ENCODE peak calls at places on chromosomes 3 and 15, in five cellular contexts. One of them, this sample, is unnamed.

GRCh38 chr15:71443538-71443937 is 328.3 kb downstream of the THSD4 start:
- DNase-seq in activated gamma-delta T cell treated with anti-CD3 and anti-CD28 coated beads, Interleukin-2, amount 50 U/mL, for 16 hours: peak
- DNase-seq in NCI-H1105 treated with DMSO at 0.1 percent for 48 hours: peak
- DNase-seq in EL: peak
- DNase-seq in NT2/D1: no peak
- DNase-seq in this sample: peak

GRCh38 chr3:194575484-194576210 is 57.6 kb downstream of the TMEM44 start:
- DNase-seq in activated gamma-delta T cell treated with anti-CD3 and anti-CD28 coated beads, Interleukin-2, amount 50 U/mL, for 16 hours: no peak
- DNase-seq in NCI-H1105 treated with DMSO at 0.1 percent for 48 hours: no peak
- DNase-seq in EL: peak
- DNase-seq in NT2/D1: no peak
- DNase-seq in this sample: no peak

GRCh38 chr3:37731895-37732294 is 129.8 kb upstream of the CTDSPL start:
- DNase-seq in activated gamma-delta T cell treated with anti-CD3 and anti-CD28 coated beads, Interleukin-2, amount 50 U/mL, for 16 hours: no peak
- DNase-seq in NCI-H1105 treated with DMSO at 0.1 percent for 48 hours: no peak
- DNase-seq in EL: no peak
- DNase-seq in NT2/D1: no peak
- DNase-seq in this sample: no peak

GRCh38 chr3:155981669-155982068 is 111.2 kb downstream of the GMPS start:
- DNase-seq in activated gamma-delta T cell treated with anti-CD3 and anti-CD28 coated beads, Interleukin-2, amount 50 U/mL, for 16 hours: no peak
- DNase-seq in NCI-H1105 treated with DMSO at 0.1 percent for 48 hours: no peak
- DNase-seq in EL: peak
- DNase-seq in NT2/D1: no peak
- DNase-seq in this sample: no peak

GRCh38 chr3:36220189-36220588 is 160.1 kb upstream of the STAC start:
- DNase-seq in activated gamma-delta T cell treated with anti-CD3 and anti-CD28 coated beads, Interleukin-2, amount 50 U/mL, for 16 hours: no peak
- DNase-seq in NCI-H1105 treated with DMSO at 0.1 percent for 48 hours: no peak
- DNase-seq in EL: no peak
- DNase-seq in NT2/D1: no peak
- DNase-seq in this sample: no peak

GRCh38 chr3:195196266-195196665 is 74.7 kb downstream of the XXYLT1 start:
- DNase-seq in activated gamma-delta T cell treated with anti-CD3 and anti-CD28 coated beads, Interleukin-2, amount 50 U/mL, for 16 hours: no peak
- DNase-seq in NCI-H1105 treated with DMSO at 0.1 percent for 48 hours: no peak
- DNase-seq in EL: peak
- DNase-seq in NT2/D1: no peak
- DNase-seq in this sample: no peak

GRCh38 chr15:35998637-35999036 is 452.7 kb upstream of the DPH6 start:
- DNase-seq in activated gamma-delta T cell treated with anti-CD3 and anti-CD28 coated beads, Interleukin-2, amount 50 U/mL, for 16 hours: no peak
- DNase-seq in NCI-H1105 treated with DMSO at 0.1 percent for 48 hours: no peak
- DNase-seq in EL: no peak
- DNase-seq in NT2/D1: no peak
- DNase-seq in this sample: no peak

GRCh38 chr3:114878119-114878839 is 268.8 kb downstream of the ZBTB20 start:
- DNase-seq in activated gamma-delta T cell treated with anti-CD3 and anti-CD28 coated beads, Interleukin-2, amount 50 U/mL, for 16 hours: no peak
- DNase-seq in NCI-H1105 treated with DMSO at 0.1 percent for 48 hours: no peak
- DNase-seq in EL: peak
- DNase-seq in NT2/D1: no peak
- DNase-seq in this sample: no peak

GRCh38 chr3:133745981-133746721 is at the start of gene TF:
- DNase-seq in activated gamma-delta T cell treated with anti-CD3 and anti-CD28 coated beads, Interleukin-2, amount 50 U/mL, for 16 hours: no peak
- DNase-seq in NCI-H1105 treated with DMSO at 0.1 percent for 48 hours: no peak
- DNase-seq in EL: no peak
- DNase-seq in NT2/D1: no peak
- DNase-seq in this sample: no peak

GRCh38 chr3:145798691-145799550 is 362.1 kb downstream of the PLOD2 start:
- DNase-seq in activated gamma-delta T cell treated with anti-CD3 and anti-CD28 coated beads, Interleukin-2, amount 50 U/mL, for 16 hours: no peak
- DNase-seq in NCI-H1105 treated with DMSO at 0.1 percent for 48 hours: no peak
- DNase-seq in EL: no peak
- DNase-seq in NT2/D1: no peak
- DNase-seq in this sample: no peak

GRCh38 chr3:192917258-192917507 is 473 bp downstream of the MB21D2 start:
- DNase-seq in activated gamma-delta T cell treated with anti-CD3 and anti-CD28 coated beads, Interleukin-2, amount 50 U/mL, for 16 hours: no peak
- DNase-seq in NCI-H1105 treated with DMSO at 0.1 percent for 48 hours: peak
- DNase-seq in EL: no peak
- DNase-seq in NT2/D1: no peak
- DNase-seq in this sample: no peak

GRCh38 chr3:37785718-37786117 is 76.0 kb upstream of the CTDSPL start:
- DNase-seq in activated gamma-delta T cell treated with anti-CD3 and anti-CD28 coated beads, Interleukin-2, amount 50 U/mL, for 16 hours: no peak
- DNase-seq in NCI-H1105 treated with DMSO at 0.1 percent for 48 hours: no peak
- DNase-seq in EL: no peak
- DNase-seq in NT2/D1: no peak
- DNase-seq in this sample: no peak

GRCh38 chr3:18124501-18124900 is 300.6 kb downstream of the SATB1 start:
- DNase-seq in activated gamma-delta T cell treated with anti-CD3 and anti-CD28 coated beads, Interleukin-2, amount 50 U/mL, for 16 hours: no peak
- DNase-seq in NCI-H1105 treated with DMSO at 0.1 percent for 48 hours: peak
- DNase-seq in EL: peak
- DNase-seq in NT2/D1: no peak
- DNase-seq in this sample: peak

GRCh38 chr15:41557673-41558399 is 1.2 kb upstream of the TYRO3 start:
- DNase-seq in activated gamma-delta T cell treated with anti-CD3 and anti-CD28 coated beads, Interleukin-2, amount 50 U/mL, for 16 hours: peak
- DNase-seq in NCI-H1105 treated with DMSO at 0.1 percent for 48 hours: peak
- DNase-seq in EL: peak
- DNase-seq in NT2/D1: peak
- DNase-seq in this sample: peak

GRCh38 chr3:55622116-55622515 is 135.0 kb upstream of the WNT5A start:
- DNase-seq in activated gamma-delta T cell treated with anti-CD3 and anti-CD28 coated beads, Interleukin-2, amount 50 U/mL, for 16 hours: no peak
- DNase-seq in NCI-H1105 treated with DMSO at 0.1 percent for 48 hours: no peak
- DNase-seq in EL: peak
- DNase-seq in NT2/D1: no peak
- DNase-seq in this sample: no peak